ENCODE peak calls at places on chromosomes 12 and 14, in five cellular contexts. A is upper lobe of left lung, H is GM12878, Y is HepG2, T is K562. J is an unnamed sample.

GRCh38 chr12:131612092-131612755 is 98.7 kb upstream of the SFSWAP start:
- ATAC-seq in A (peak; percentile 46), H (no peak), Y (no peak), T (no peak), J (no peak)

GRCh38 chr14:59455411-59455810 is 9.8 kb downstream of the GPR135 start:
- ATAC-seq in A (no peak), H (no peak), Y (no peak), T (no peak), J (no peak)

GRCh38 chr12:21694660-21695059 is 37.0 kb upstream of the LDHB start:
- ATAC-seq in A (no peak), H (no peak), Y (no peak), T (no peak), J (no peak)

GRCh38 chr12:130496516-130497120 is 158.9 kb downstream of the PIWIL1 start:
- ATAC-seq in A (peak; percentile 45), H (no peak), Y (no peak), T (no peak), J (no peak)

GRCh38 chr12:120709976-120710804 is at the start of gene UNC119B:
- ATAC-seq in A (peak; percentile 84), H (peak; percentile 88), Y (peak; percentile 85), T (peak; percentile 94), J (peak; percentile 82)

GRCh38 chr12:123614110-123614509 is 12.2 kb downstream of the DDX55 start:
- ATAC-seq in A (no peak), H (no peak), Y (no peak), T (no peak), J (no peak)

GRCh38 chr12:120290541-120291312 is 976 bp downstream of the RNU4-2 start:
- ATAC-seq in A (peak; percentile 66), H (no peak), Y (peak; percentile 21), T (peak; percentile 4), J (no peak)

GRCh38 chr14:41859336-41859735 is 252.7 kb downstream of the LRFN5 start:
- ATAC-seq in A (no peak), H (no peak), Y (no peak), T (no peak), J (no peak)

GRCh38 chr14:55605793-55606192 is 25.8 kb downstream of the KTN1 start:
- ATAC-seq in A (no peak), H (no peak), Y (peak; percentile 73), T (no peak), J (no peak)

GRCh38 chr14:51981218-51981854 is 8.0 kb upstream of the RTRAF start:
- ATAC-seq in A (no peak), H (peak; percentile 80), Y (no peak), T (no peak), J (no peak)

GRCh38 chr14:72651081-72651480 is 242.8 kb downstream of the DPF3 start:
- ATAC-seq in A (no peak), H (no peak), Y (no peak), T (no peak), J (no peak)

GRCh38 chr14:20343092-20343854 is at the start of gene PARP2:
- ATAC-seq in A (peak; percentile 99), H (peak; percentile 96), Y (peak; percentile 99), T (peak; percentile 96), J (peak; percentile 97)
- TF ChIP-seq POLR2A in A (peak; percentile 78), H (peak; percentile 97), Y (peak; percentile 82), T (peak; percentile 97), J (peak; percentile 84)

DNA sequence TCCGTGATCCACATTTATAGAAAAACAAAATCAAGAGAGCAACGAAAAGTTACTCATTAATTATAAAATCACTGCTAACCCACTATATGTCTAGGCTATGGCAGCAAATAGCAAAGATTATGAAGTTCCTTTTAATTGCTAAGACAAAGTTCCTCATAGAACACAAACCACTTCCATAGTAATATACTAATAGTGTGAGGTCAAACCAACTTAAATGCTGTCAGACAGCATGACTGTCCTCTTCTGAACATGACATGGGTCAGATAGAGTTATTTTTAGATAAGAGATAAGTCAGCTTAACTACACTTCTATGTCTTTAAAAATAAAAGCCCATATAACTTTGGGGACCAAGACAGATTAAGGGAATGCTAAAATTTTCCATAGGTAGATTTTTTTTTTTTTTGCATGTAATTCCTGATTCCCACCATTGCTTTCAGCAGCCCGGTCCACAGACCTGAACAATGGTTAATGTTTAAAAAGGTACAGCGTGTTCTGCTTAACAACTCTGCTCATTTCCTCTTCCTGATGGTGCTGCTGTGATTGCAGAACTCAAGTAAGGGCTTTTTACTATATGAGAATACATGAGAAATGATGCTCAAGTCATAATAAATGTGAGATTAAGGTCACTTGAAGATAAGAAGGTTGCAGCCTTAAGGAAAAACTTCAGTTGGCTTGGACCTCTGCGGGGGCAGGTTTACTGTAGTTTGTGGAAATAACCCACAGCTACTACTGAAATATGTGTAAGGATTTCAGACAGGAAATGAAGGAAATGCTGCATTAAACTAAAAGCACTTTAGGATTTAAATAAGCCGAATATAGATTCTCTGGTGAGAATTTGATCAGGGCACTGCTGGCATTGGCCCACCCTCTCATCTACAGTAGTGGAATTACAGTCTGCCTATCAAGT is 37.7 kb upstream of the DUSP6 start:
- ATAC-seq in A (peak; percentile 87), H (no peak), Y (peak; percentile 77), T (no peak), J (peak; percentile 65)
- TF ChIP-seq POLR2AphosphoS5 in A (peak; percentile 22), H (no peak), Y (peak; percentile 24), T (no peak), J (peak; percentile 32)

GRCh38 chr14:63650336-63650952 is 8.8 kb upstream of the WDR89 start:
- ATAC-seq in A (peak; percentile 88), H (peak; percentile 90), Y (no peak), T (no peak), J (no peak)
- H3K27ac ChIP-seq in A (peak overlapping the region; percentile 59), H (peak overlapping the region; percentile 17), Y (no peak overlapping the region), T (no peak overlapping the region), J (no peak overlapping the region)

GRCh38 chr12:53807322-53807721 is 55.5 kb upstream of the CISTR start:
- ATAC-seq in A (no peak), H (no peak), Y (no peak), T (no peak), J (no peak)

GRCh38 chr12:53808023-53808705 is 56.4 kb upstream of the CISTR start:
- ATAC-seq in A (no peak), H (no peak), Y (peak; percentile 66), T (no peak), J (no peak)

GRCh38 chr12:53805801-53806200 is 54.0 kb upstream of the CISTR start:
- ATAC-seq in A (no peak), H (no peak), Y (no peak), T (no peak), J (no peak)

GRCh38 chr12:53805067-53805466 is 53.3 kb upstream of the CISTR start:
- ATAC-seq in A (no peak), H (no peak), Y (no peak), T (no peak), J (no peak)

DNA sequence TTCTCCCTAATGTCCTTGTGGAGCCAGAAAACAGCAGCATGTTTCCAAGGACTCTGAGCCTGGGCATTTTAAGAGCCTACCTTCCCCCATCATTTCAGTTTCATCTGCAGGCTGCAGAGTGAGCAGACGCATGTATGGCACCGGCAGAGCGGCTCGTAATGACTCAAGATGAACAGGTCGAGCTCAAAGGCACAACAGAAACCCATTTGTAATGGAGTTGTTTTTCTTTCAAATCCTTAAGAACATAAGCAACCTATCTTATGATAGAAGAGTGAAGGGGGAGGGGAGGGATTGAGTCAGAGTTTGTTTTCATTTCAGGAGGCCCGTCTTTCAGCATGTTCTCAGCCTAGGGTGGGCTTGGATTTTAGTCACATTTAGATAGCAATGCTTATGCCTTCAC is 54.9 kb upstream of the CISTR start:
- ATAC-seq in A (no peak), H (no peak), Y (no peak), T (no peak), J (no peak)
- TF ChIP-seq POLR2A in A (no peak), H (no peak), Y (no peak), T (no peak), J (no peak)

GRCh38 chr12:12804011-12804410 is 9.1 kb upstream of the DDX47 start:
- ATAC-seq in A (no peak), H (no peak), Y (no peak), T (no peak), J (no peak)

GRCh38 chr12:12801649-12802048 is 11.5 kb upstream of the DDX47 start:
- ATAC-seq in A (no peak), H (no peak), Y (no peak), T (no peak), J (no peak)

GRCh38 chr12:12804432-12804886 is 8.7 kb upstream of the DDX47 start:
- ATAC-seq in A (peak; percentile 47), H (peak; percentile 10), Y (peak; percentile 58), T (no peak), J (no peak)

GRCh38 chr12:12800406-12801180 is 12.6 kb upstream of the DDX47 start:
- ATAC-seq in A (no peak), H (no peak), Y (no peak), T (peak; percentile 59), J (no peak)

DNA sequence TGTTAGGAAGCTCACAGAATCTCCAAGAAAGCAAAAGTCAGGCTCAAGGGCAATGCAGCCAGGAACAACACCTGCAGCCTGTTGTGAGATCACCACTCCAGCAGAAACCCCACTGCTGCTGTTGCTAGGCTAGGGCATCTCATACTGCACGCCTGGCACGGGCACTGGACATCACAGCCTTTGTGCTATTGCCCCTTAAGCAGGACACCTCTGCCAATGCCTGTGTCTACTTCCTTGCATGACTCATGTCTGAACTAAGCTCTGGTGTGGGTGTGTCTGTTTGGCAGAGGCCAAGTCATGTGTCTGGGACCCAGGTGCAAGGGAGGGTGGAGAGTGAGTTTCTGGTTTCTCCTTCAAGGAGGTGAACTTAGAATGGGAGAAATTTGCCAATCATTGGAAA is 10.0 kb upstream of the DDX47 start:
- ATAC-seq in A (peak; percentile 94), H (peak; percentile 90), Y (peak; percentile 79), T (peak; percentile 93), J (peak; percentile 78)
- TF ChIP-seq POLR2AphosphoS5 in A (peak; percentile 79), H (no peak), Y (no peak), T (no peak), J (no peak)